ENCODE peak calls at places on chromosome 6, in seven cellular contexts. One of them, this sample, is unnamed.

GRCh38 chr6:81562169-81562568 is 190.3 kb downstream of the TENT5A start:
- DNase-seq in CD8-positive, alpha-beta T cell: no peak
- DNase-seq in right lobe of liver: no peak
- DNase-seq in brain microvascular endothelial cell: peak
- DNase-seq in heart left ventricle: no peak
- DNase-seq in A549: peak
- DNase-seq in lung: no peak
- DNase-seq in this sample: peak

GRCh38 chr6:12324096-12324495 is 33.9 kb downstream of the EDN1 start:
- DNase-seq in A549: peak
- DNase-seq in lung: peak
- DNase-seq in heart left ventricle: no peak
- DNase-seq in CD8-positive, alpha-beta T cell: no peak
- DNase-seq in right lobe of liver: no peak
- DNase-seq in brain microvascular endothelial cell: peak
- DNase-seq in this sample: no peak

GRCh38 chr6:27553123-27553904 is 80.4 kb upstream of the ZNF184 start:
- DNase-seq in brain microvascular endothelial cell: peak
- DNase-seq in CD8-positive, alpha-beta T cell: no peak
- DNase-seq in right lobe of liver: no peak
- DNase-seq in A549: peak
- DNase-seq in heart left ventricle: no peak
- DNase-seq in lung: no peak
- DNase-seq in this sample: no peak

GRCh38 chr6:4611441-4612129 is 164.6 kb upstream of the CDYL start:
- DNase-seq in brain microvascular endothelial cell: no peak
- DNase-seq in right lobe of liver: no peak
- DNase-seq in lung: no peak
- DNase-seq in heart left ventricle: no peak
- DNase-seq in A549: no peak
- DNase-seq in CD8-positive, alpha-beta T cell: no peak
- DNase-seq in this sample: no peak

GRCh38 chr6:73388800-73389512 is 5.7 kb upstream of the DDX43 start:
- DNase-seq in CD8-positive, alpha-beta T cell: no peak
- DNase-seq in brain microvascular endothelial cell: peak
- DNase-seq in heart left ventricle: peak
- DNase-seq in lung: peak
- DNase-seq in right lobe of liver: peak
- DNase-seq in A549: peak
- DNase-seq in this sample: no peak

GRCh38 chr6:92779758-92780157 is 639.6 kb downstream of the EPHA7 start:
- DNase-seq in A549: no peak
- DNase-seq in heart left ventricle: peak
- DNase-seq in CD8-positive, alpha-beta T cell: no peak
- DNase-seq in brain microvascular endothelial cell: peak
- DNase-seq in right lobe of liver: no peak
- DNase-seq in lung: no peak
- DNase-seq in this sample: no peak

GRCh38 chr6:111949546-111949945 is 76.3 kb upstream of the FYN start:
- DNase-seq in heart left ventricle: no peak
- DNase-seq in right lobe of liver: no peak
- DNase-seq in brain microvascular endothelial cell: no peak
- DNase-seq in lung: no peak
- DNase-seq in A549: no peak
- DNase-seq in CD8-positive, alpha-beta T cell: no peak
- DNase-seq in this sample: no peak

GRCh38 chr6:129536271-129536670 is 173.7 kb downstream of the ARHGAP18 start:
- DNase-seq in A549: no peak
- DNase-seq in lung: no peak
- DNase-seq in CD8-positive, alpha-beta T cell: no peak
- DNase-seq in right lobe of liver: no peak
- DNase-seq in heart left ventricle: no peak
- DNase-seq in brain microvascular endothelial cell: no peak
- DNase-seq in this sample: no peak

GRCh38 chr6:17455919-17456318 is 62.5 kb downstream of the CAP2 start:
- DNase-seq in right lobe of liver: no peak
- DNase-seq in brain microvascular endothelial cell: no peak
- DNase-seq in heart left ventricle: no peak
- DNase-seq in CD8-positive, alpha-beta T cell: no peak
- DNase-seq in lung: no peak
- DNase-seq in A549: no peak
- DNase-seq in this sample: no peak

GRCh38 chr6:125153541-125154183 is at the start of gene TPD52L1:
- DNase-seq in lung: peak
- DNase-seq in A549: peak
- DNase-seq in heart left ventricle: peak
- DNase-seq in CD8-positive, alpha-beta T cell: peak
- DNase-seq in brain microvascular endothelial cell: peak
- DNase-seq in right lobe of liver: peak
- DNase-seq in this sample: no peak

GRCh38 chr6:87154641-87155271 is 609 bp upstream of the ZNF292 start:
- DNase-seq in heart left ventricle: no peak
- DNase-seq in CD8-positive, alpha-beta T cell: peak
- DNase-seq in right lobe of liver: no peak
- DNase-seq in brain microvascular endothelial cell: peak
- DNase-seq in lung: no peak
- DNase-seq in A549: peak
- DNase-seq in this sample: peak

GRCh38 chr6:50655848-50656453 is 57.4 kb upstream of the TFAP2D start:
- DNase-seq in heart left ventricle: no peak
- DNase-seq in brain microvascular endothelial cell: no peak
- DNase-seq in lung: no peak
- DNase-seq in CD8-positive, alpha-beta T cell: no peak
- DNase-seq in A549: peak
- DNase-seq in right lobe of liver: no peak
- DNase-seq in this sample: no peak

GRCh38 chr6:36075656-36076055 is 48.0 kb downstream of the MAPK14 start:
- DNase-seq in CD8-positive, alpha-beta T cell: no peak
- DNase-seq in lung: no peak
- DNase-seq in right lobe of liver: peak
- DNase-seq in brain microvascular endothelial cell: no peak
- DNase-seq in heart left ventricle: no peak
- DNase-seq in A549: peak
- DNase-seq in this sample: no peak

GRCh38 chr6:12238191-12238590 is 52.0 kb upstream of the EDN1 start:
- DNase-seq in CD8-positive, alpha-beta T cell: no peak
- DNase-seq in A549: no peak
- DNase-seq in lung: no peak
- DNase-seq in heart left ventricle: no peak
- DNase-seq in brain microvascular endothelial cell: no peak
- DNase-seq in right lobe of liver: no peak
- DNase-seq in this sample: no peak

GRCh38 chr6:155505560-155505959 is 49.9 kb upstream of the NOX3 start:
- DNase-seq in brain microvascular endothelial cell: no peak
- DNase-seq in lung: no peak
- DNase-seq in heart left ventricle: no peak
- DNase-seq in CD8-positive, alpha-beta T cell: no peak
- DNase-seq in right lobe of liver: no peak
- DNase-seq in A549: no peak
- DNase-seq in this sample: no peak

GRCh38 chr6:39804666-39805065 is 12.5 kb downstream of the DAAM2 start:
- DNase-seq in A549: no peak
- DNase-seq in heart left ventricle: no peak
- DNase-seq in lung: peak
- DNase-seq in right lobe of liver: no peak
- DNase-seq in CD8-positive, alpha-beta T cell: no peak
- DNase-seq in brain microvascular endothelial cell: peak
- DNase-seq in this sample: peak

GRCh38 chr6:166861961-166862286 is 94.4 kb downstream of the RNASET2 start:
- DNase-seq in A549: no peak
- DNase-seq in CD8-positive, alpha-beta T cell: no peak
- DNase-seq in brain microvascular endothelial cell: no peak
- DNase-seq in lung: no peak
- DNase-seq in heart left ventricle: no peak
- DNase-seq in right lobe of liver: no peak
- DNase-seq in this sample: no peak

GRCh38 chr6:166862978-166863530 is 93.3 kb downstream of the RNASET2 start:
- DNase-seq in CD8-positive, alpha-beta T cell: no peak
- DNase-seq in brain microvascular endothelial cell: no peak
- DNase-seq in lung: no peak
- DNase-seq in right lobe of liver: no peak
- DNase-seq in heart left ventricle: no peak
- DNase-seq in A549: no peak
- DNase-seq in this sample: no peak

GRCh38 chr6:166864333-166864732 is 92.0 kb downstream of the RNASET2 start:
- DNase-seq in heart left ventricle: no peak
- DNase-seq in right lobe of liver: no peak
- DNase-seq in CD8-positive, alpha-beta T cell: no peak
- DNase-seq in brain microvascular endothelial cell: no peak
- DNase-seq in lung: no peak
- DNase-seq in A549: no peak
- DNase-seq in this sample: no peak

GRCh38 chr6:166861304-166861703 is 95.0 kb downstream of the RNASET2 start:
- DNase-seq in right lobe of liver: no peak
- DNase-seq in brain microvascular endothelial cell: no peak
- DNase-seq in lung: no peak
- DNase-seq in A549: no peak
- DNase-seq in CD8-positive, alpha-beta T cell: no peak
- DNase-seq in heart left ventricle: no peak
- DNase-seq in this sample: no peak

GRCh38 chr6:166862287-166862977 is 93.9 kb downstream of the RNASET2 start:
- DNase-seq in A549: peak
- DNase-seq in lung: no peak
- DNase-seq in brain microvascular endothelial cell: no peak
- DNase-seq in CD8-positive, alpha-beta T cell: no peak
- DNase-seq in right lobe of liver: peak
- DNase-seq in heart left ventricle: no peak
- DNase-seq in this sample: no peak
- H3K4me3 ChIP-seq in A549: peak
- H3K4me3 ChIP-seq in lung: peak
- H3K4me3 ChIP-seq in brain microvascular endothelial cell: peak
- H3K4me3 ChIP-seq in CD8-positive, alpha-beta T cell: peak
- H3K4me3 ChIP-seq in right lobe of liver: peak
- H3K4me3 ChIP-seq in heart left ventricle: peak
- H3K4me3 ChIP-seq in this sample: peak

GRCh38 chr6:33958208-33958862 is 154.5 kb upstream of the MLN start:
- DNase-seq in CD8-positive, alpha-beta T cell: no peak
- DNase-seq in heart left ventricle: no peak
- DNase-seq in right lobe of liver: no peak
- DNase-seq in A549: no peak
- DNase-seq in lung: no peak
- DNase-seq in brain microvascular endothelial cell: no peak
- DNase-seq in this sample: no peak
- TF ChIP-seq CTCF in CD8-positive, alpha-beta T cell: no peak
- TF ChIP-seq CTCF in heart left ventricle: peak
- TF ChIP-seq CTCF in right lobe of liver: no peak
- TF ChIP-seq CTCF in A549: peak
- TF ChIP-seq CTCF in lung: no peak
- TF ChIP-seq CTCF in brain microvascular endothelial cell: peak
- TF ChIP-seq CTCF in this sample: peak

GRCh38 chr6:135149376-135149775 is 31.7 kb upstream of the MYB start:
- DNase-seq in lung: no peak
- DNase-seq in A549: no peak
- DNase-seq in heart left ventricle: no peak
- DNase-seq in right lobe of liver: no peak
- DNase-seq in CD8-positive, alpha-beta T cell: no peak
- DNase-seq in brain microvascular endothelial cell: no peak
- DNase-seq in this sample: no peak
- H3K4me3 ChIP-seq in lung: no peak
- H3K4me3 ChIP-seq in A549: no peak
- H3K4me3 ChIP-seq in heart left ventricle: no peak
- H3K4me3 ChIP-seq in right lobe of liver: no peak
- H3K4me3 ChIP-seq in CD8-positive, alpha-beta T cell: no peak
- H3K4me3 ChIP-seq in brain microvascular endothelial cell: no peak
- H3K4me3 ChIP-seq in this sample: no peak

GRCh38 chr6:160730911-160731310 is 28.9 kb downstream of the PLG start:
- DNase-seq in A549: peak
- DNase-seq in lung: no peak
- DNase-seq in heart left ventricle: no peak
- DNase-seq in CD8-positive, alpha-beta T cell: no peak
- DNase-seq in brain microvascular endothelial cell: peak
- DNase-seq in right lobe of liver: no peak
- DNase-seq in this sample: no peak
- TF ChIP-seq CTCF in A549: no peak
- TF ChIP-seq CTCF in lung: no peak
- TF ChIP-seq CTCF in heart left ventricle: no peak
- TF ChIP-seq CTCF in CD8-positive, alpha-beta T cell: no peak
- TF ChIP-seq CTCF in brain microvascular endothelial cell: no peak
- TF ChIP-seq CTCF in right lobe of liver: no peak
- TF ChIP-seq CTCF in this sample: peak

GRCh38 chr6:2772840-2773239 is 7.6 kb downstream of the WRNIP1 start:
- DNase-seq in lung: no peak
- DNase-seq in right lobe of liver: no peak
- DNase-seq in brain microvascular endothelial cell: no peak
- DNase-seq in A549: no peak
- DNase-seq in CD8-positive, alpha-beta T cell: no peak
- DNase-seq in heart left ventricle: no peak
- DNase-seq in this sample: no peak
- H3K4me3 ChIP-seq in lung: no peak
- H3K4me3 ChIP-seq in right lobe of liver: no peak
- H3K4me3 ChIP-seq in brain microvascular endothelial cell: no peak
- H3K4me3 ChIP-seq in A549: no peak
- H3K4me3 ChIP-seq in CD8-positive, alpha-beta T cell: no peak
- H3K4me3 ChIP-seq in heart left ventricle: no peak
- H3K4me3 ChIP-seq in this sample: no peak

DNA sequence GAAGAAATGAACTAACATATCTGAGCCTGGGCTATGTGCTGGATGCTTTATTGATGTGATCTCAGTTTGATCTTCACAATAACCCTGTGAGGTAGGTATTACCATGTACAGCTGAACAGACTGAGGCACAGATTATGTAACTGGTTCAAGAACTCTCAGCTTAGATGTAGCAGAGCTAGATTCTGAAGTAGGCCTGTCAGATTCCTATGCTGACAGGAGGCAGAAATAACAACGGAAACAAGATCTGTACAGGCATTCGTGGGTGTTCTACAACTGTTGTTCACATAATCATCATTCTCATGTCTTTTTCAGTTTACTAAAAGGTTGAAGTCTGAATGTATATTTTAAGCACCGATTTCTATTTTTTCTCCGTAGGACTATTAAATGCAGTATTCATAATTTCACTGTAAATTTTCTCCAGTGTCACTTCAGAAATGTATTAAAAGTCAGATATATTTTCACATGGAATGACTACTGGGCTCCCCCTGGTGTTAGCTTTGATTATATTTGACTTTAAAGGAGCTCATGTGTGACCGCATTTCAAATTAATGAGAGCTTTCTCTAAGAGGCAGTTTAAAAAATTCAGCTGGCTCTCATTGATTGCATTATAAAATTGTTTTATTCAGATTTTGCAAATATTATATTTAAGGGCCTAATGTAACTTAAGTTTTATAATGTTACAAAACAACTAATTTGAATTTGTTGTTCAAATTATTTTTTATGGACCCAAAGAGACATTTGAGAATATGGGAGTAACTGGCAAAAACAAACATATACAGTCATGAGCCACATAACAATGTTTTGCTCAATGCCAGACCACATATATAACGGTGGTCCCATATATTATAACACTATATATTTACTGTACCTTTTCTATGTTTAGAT is 36.4 kb upstream of the SLC17A4 start:
- DNase-seq in A549: peak
- DNase-seq in CD8-positive, alpha-beta T cell: no peak
- DNase-seq in heart left ventricle: no peak
- DNase-seq in brain microvascular endothelial cell: peak
- DNase-seq in lung: no peak
- DNase-seq in right lobe of liver: no peak
- DNase-seq in this sample: no peak
- TF ChIP-seq CTCF in A549: peak
- TF ChIP-seq CTCF in CD8-positive, alpha-beta T cell: peak
- TF ChIP-seq CTCF in heart left ventricle: peak
- TF ChIP-seq CTCF in brain microvascular endothelial cell: peak
- TF ChIP-seq CTCF in lung: no peak
- TF ChIP-seq CTCF in right lobe of liver: peak
- TF ChIP-seq CTCF in this sample: peak

GRCh38 chr6:29014729-29015608 is 9.9 kb upstream of the ZNF311 start:
- DNase-seq in brain microvascular endothelial cell: no peak
- DNase-seq in heart left ventricle: no peak
- DNase-seq in CD8-positive, alpha-beta T cell: no peak
- DNase-seq in right lobe of liver: no peak
- DNase-seq in lung: no peak
- DNase-seq in A549: no peak
- DNase-seq in this sample: no peak
- H3K4me3 ChIP-seq in brain microvascular endothelial cell: peak
- H3K4me3 ChIP-seq in heart left ventricle: no peak
- H3K4me3 ChIP-seq in CD8-positive, alpha-beta T cell: no peak
- H3K4me3 ChIP-seq in right lobe of liver: no peak
- H3K4me3 ChIP-seq in lung: no peak
- H3K4me3 ChIP-seq in A549: no peak
- H3K4me3 ChIP-seq in this sample: no peak